ENCODE peak calls at places on chromosome 19, in six cellular contexts. One of them, this sample, is unnamed.
A peak's percentile ranks its signal among the peaks of the same experiment; 100 is the strongest.

GRCh38 chr19:30446844-30447243 is 74.7 kb downstream of the ZNF536 start:
- DNase-seq in hepatic stellate cell: no peak
- DNase-seq in keratinocyte: no peak
- DNase-seq in stimulated activated CD8-positive, alpha-beta memory T cell treated with anti-CD3 and anti-CD28 coated beads, Interleukin-2, amount 100 ng/mL, for 1 hour: no peak
- DNase-seq in lung: no peak
- DNase-seq in effector CD4-positive, alpha-beta T cell: no peak
- DNase-seq in this sample: no peak

GRCh38 chr19:29381353-29382203 is 144.2 kb upstream of the VSTM2B start:
- DNase-seq in keratinocyte: no peak
- DNase-seq in stimulated activated CD8-positive, alpha-beta memory T cell treated with anti-CD3 and anti-CD28 coated beads, Interleukin-2, amount 100 ng/mL, for 1 hour: no peak
- DNase-seq in lung: no peak
- DNase-seq in hepatic stellate cell: no peak
- DNase-seq in effector CD4-positive, alpha-beta T cell: no peak
- DNase-seq in this sample: no peak

GRCh38 chr19:18128044-18128443 is 24.9 kb upstream of the PIK3R2 start:
- DNase-seq in effector CD4-positive, alpha-beta T cell: no peak
- DNase-seq in keratinocyte: no peak
- DNase-seq in stimulated activated CD8-positive, alpha-beta memory T cell treated with anti-CD3 and anti-CD28 coated beads, Interleukin-2, amount 100 ng/mL, for 1 hour: no peak
- DNase-seq in lung: no peak
- DNase-seq in hepatic stellate cell: peak; percentile 73
- DNase-seq in this sample: no peak

GRCh38 chr19:33772858-33773180 is 23.9 kb upstream of the KCTD15 start:
- DNase-seq in effector CD4-positive, alpha-beta T cell: no peak
- DNase-seq in lung: no peak
- DNase-seq in keratinocyte: no peak
- DNase-seq in stimulated activated CD8-positive, alpha-beta memory T cell treated with anti-CD3 and anti-CD28 coated beads, Interleukin-2, amount 100 ng/mL, for 1 hour: no peak
- DNase-seq in hepatic stellate cell: no peak
- DNase-seq in this sample: no peak

GRCh38 chr19:47280183-47280797 is 5.6 kb downstream of the INAFM1 start:
- DNase-seq in lung: no peak
- DNase-seq in stimulated activated CD8-positive, alpha-beta memory T cell treated with anti-CD3 and anti-CD28 coated beads, Interleukin-2, amount 100 ng/mL, for 1 hour: no peak
- DNase-seq in keratinocyte: no peak
- DNase-seq in effector CD4-positive, alpha-beta T cell: peak; percentile 49
- DNase-seq in hepatic stellate cell: no peak
- DNase-seq in this sample: peak; percentile 4

GRCh38 chr19:58382997-58383603 is 2.3 kb upstream of the ZNF837 start:
- DNase-seq in lung: no peak
- DNase-seq in hepatic stellate cell: no peak
- DNase-seq in effector CD4-positive, alpha-beta T cell: no peak
- DNase-seq in keratinocyte: no peak
- DNase-seq in stimulated activated CD8-positive, alpha-beta memory T cell treated with anti-CD3 and anti-CD28 coated beads, Interleukin-2, amount 100 ng/mL, for 1 hour: no peak
- DNase-seq in this sample: no peak

GRCh38 chr19:9109959-9110358 is 2.7 kb upstream of the OR7G2 start:
- DNase-seq in hepatic stellate cell: no peak
- DNase-seq in stimulated activated CD8-positive, alpha-beta memory T cell treated with anti-CD3 and anti-CD28 coated beads, Interleukin-2, amount 100 ng/mL, for 1 hour: no peak
- DNase-seq in keratinocyte: no peak
- DNase-seq in lung: no peak
- DNase-seq in effector CD4-positive, alpha-beta T cell: no peak
- DNase-seq in this sample: no peak

GRCh38 chr19:11550265-11550664 is 8.8 kb downstream of the ELOF1 start:
- DNase-seq in effector CD4-positive, alpha-beta T cell: no peak
- DNase-seq in hepatic stellate cell: no peak
- DNase-seq in stimulated activated CD8-positive, alpha-beta memory T cell treated with anti-CD3 and anti-CD28 coated beads, Interleukin-2, amount 100 ng/mL, for 1 hour: no peak
- DNase-seq in keratinocyte: no peak
- DNase-seq in lung: no peak
- DNase-seq in this sample: no peak

This sample was measured in AG08396.